ENCODE peak calls at places on chromosome 14, in seven cellular contexts. O is bronchial epithelial cell; U is stimulated activated CD8-positive, alpha-beta memory T cell treated with anti-CD3 and anti-CD28 coated beads, Interleukin-7, amount 100 ng/mL, for 1 hour; J is EL; E is gastrocnemius medialis; Y is NCI-H2081; X is fibroblast of the aortic adventitia. P is an unnamed sample.

GRCh38 chr14:74085047-74085637 is 386 bp downstream of the LIN52 start:
- DNase-seq in O (peak; percentile 43), U (no peak), J (peak; percentile 61), E (no peak), Y (peak; percentile 30), X (no peak), P (no peak)

GRCh38 chr14:23365353-23366162 is 586 bp upstream of the EFS start:
- DNase-seq in O (peak; percentile 18), U (no peak), J (peak; percentile 12), E (no peak), Y (no peak), X (no peak), P (peak; percentile 43)

GRCh38 chr14:102028733-102029132 is 58.1 kb downstream of the HSP90AA1 start:
- DNase-seq in O (peak; percentile 51), U (no peak), J (peak; percentile 86), E (no peak), Y (no peak), X (peak; percentile 85), P (no peak)

GRCh38 chr14:66043921-66044320 is 442.2 kb upstream of the CCDC196 start:
- DNase-seq in O (peak; percentile 88), U (no peak), J (peak; percentile 29), E (no peak), Y (no peak), X (peak; percentile 58), P (no peak)

GRCh38 chr14:72169521-72169920 is 237.3 kb downstream of the RGS6 start:
- DNase-seq in O (no peak), U (no peak), J (peak; percentile 3), E (no peak), Y (no peak), X (no peak), P (no peak)

GRCh38 chr14:49984419-49984818 is 91.5 kb downstream of the ARF6 start:
- DNase-seq in O (no peak), U (no peak), J (no peak), E (no peak), Y (no peak), X (no peak), P (no peak)

GRCh38 chr14:37792124-37792523 is 196.7 kb downstream of the TTC6 start:
- DNase-seq in O (no peak), U (no peak), J (no peak), E (no peak), Y (no peak), X (no peak), P (no peak)

GRCh38 chr14:76965232-76965631 is 63.3 kb downstream of the IRF2BPL start:
- DNase-seq in O (no peak), U (no peak), J (no peak), E (no peak), Y (no peak), X (no peak), P (no peak)

GRCh38 chr14:95267306-95267705 is 52.4 kb downstream of the CLMN start:
- DNase-seq in O (no peak), U (no peak), J (no peak), E (no peak), Y (no peak), X (no peak), P (no peak)

GRCh38 chr14:32142754-32143437 is 58.9 kb upstream of the RNU6-7 start:
- DNase-seq in O (no peak), U (no peak), J (no peak), E (no peak), Y (no peak), X (no peak), P (no peak)

P was measured in globus pallidus.